ENCODE peak calls at places on chromosome 15, in eight cellular contexts. I is right lobe of liver, L is spleen, V is testis, A is GM12865, J is choroid plexus epithelial cell, G is RWPE2, M is ovary. F is an unnamed sample.

GRCh38 chr15:47717036-47717611 is at the start of gene SEMA6D:
- DNase-seq in V (peak), J (peak), M (peak), A (no peak), I (peak), G (peak), L (peak), F (peak)

GRCh38 chr15:99998661-99999101 is 265.4 kb upstream of the LYSMD4 start:
- DNase-seq in A (no peak), I (no peak), V (no peak), G (peak), J (no peak), L (peak), M (no peak), F (no peak)

GRCh38 chr15:36591534-36592411 is 12.3 kb downstream of the CDIN1 start:
- DNase-seq in V (no peak), A (no peak), M (no peak), G (no peak), J (no peak), L (no peak), I (no peak), F (no peak)

GRCh38 chr15:71003314-71003713 is 110.7 kb downstream of the LRRC49 start:
- DNase-seq in J (peak), A (no peak), L (no peak), G (no peak), M (no peak), V (no peak), I (no peak), F (no peak)

GRCh38 chr15:50107591-50108408 is 11.2 kb downstream of the ATP8B4 start:
- DNase-seq in I (no peak), V (no peak), G (no peak), J (no peak), L (peak), M (no peak), A (peak), F (no peak)

GRCh38 chr15:74809951-74810350 is 2.7 kb upstream of the LMAN1L start:
- DNase-seq in G (no peak), A (no peak), V (no peak), M (no peak), I (no peak), L (no peak), J (no peak), F (no peak)

GRCh38 chr15:52287114-52287513 is 8.5 kb downstream of the MYO5C start:
- DNase-seq in A (no peak), M (no peak), V (no peak), L (no peak), I (no peak), J (no peak), G (no peak), F (peak)

GRCh38 chr15:62549345-62549970 is 384.4 kb upstream of the C2CD4B start:
- DNase-seq in A (peak), M (no peak), G (no peak), I (no peak), L (no peak), J (peak), V (peak), F (no peak)

GRCh38 chr15:88590771-88591170 is 30.4 kb upstream of the AEN start:
- DNase-seq in G (no peak), M (no peak), J (no peak), A (no peak), V (no peak), L (no peak), I (no peak), F (no peak)

GRCh38 chr15:25481208-25481862 is 42.5 kb upstream of the UBE3A start:
- DNase-seq in V (no peak), I (no peak), J (no peak), L (no peak), G (no peak), A (no peak), M (peak), F (no peak)

GRCh38 chr15:39919740-39920509 is at the start of gene GPR176:
- DNase-seq in L (peak), G (peak), M (peak), I (peak), V (peak), J (peak), A (no peak), F (peak)

GRCh38 chr15:52496175-52496574 is 32.5 kb downstream of the MYO5A start:
- DNase-seq in G (no peak), L (no peak), I (no peak), V (no peak), J (no peak), A (peak), M (no peak), F (no peak)

GRCh38 chr15:90004252-90004651 is 3.1 kb downstream of the ZNF710 start:
- DNase-seq in L (no peak), I (peak), G (peak), V (no peak), A (no peak), J (no peak), M (peak), F (no peak)

GRCh38 chr15:94524565-94524964 is 293.2 kb downstream of the MCTP2 start:
- DNase-seq in G (peak), I (no peak), M (no peak), V (no peak), A (no peak), L (no peak), J (no peak), F (peak)

GRCh38 chr15:94522125-94522524 is 290.8 kb downstream of the MCTP2 start:
- DNase-seq in M (no peak), G (no peak), V (no peak), A (no peak), L (no peak), I (no peak), J (no peak), F (no peak)

GRCh38 chr15:94523873-94524272 is 292.5 kb downstream of the MCTP2 start:
- DNase-seq in G (no peak), A (no peak), I (no peak), V (no peak), M (no peak), J (no peak), L (no peak), F (peak)

GRCh38 chr15:94526071-94526689 is 294.8 kb downstream of the MCTP2 start:
- DNase-seq in I (no peak), V (no peak), L (no peak), A (no peak), M (no peak), G (no peak), J (no peak), F (no peak)
- TF ChIP-seq CTCF in I (peak), V (no peak), L (no peak), A (peak), M (no peak), G (peak), J (peak), F (no peak)

DNA sequence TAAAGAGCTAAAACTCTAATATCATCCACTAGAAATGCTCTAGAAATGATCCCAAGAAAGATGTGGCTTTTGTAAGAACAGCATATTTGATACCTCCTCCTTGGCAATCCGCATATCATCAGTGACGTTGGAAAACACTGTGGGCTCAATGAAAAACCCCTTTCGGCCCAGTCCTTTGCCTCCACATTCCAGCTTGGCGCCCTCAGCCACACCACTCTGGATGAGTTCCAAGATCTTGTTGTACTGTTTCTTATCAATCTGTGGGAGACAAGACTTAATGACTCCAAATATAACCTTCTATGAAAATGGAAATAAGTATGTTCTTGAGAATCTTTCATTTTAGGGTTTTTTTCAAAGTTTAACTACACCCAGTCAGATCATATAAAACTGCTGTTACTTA is 103.6 kb downstream of the ALDH1A2 start:
- DNase-seq in J (no peak), M (no peak), L (no peak), V (peak), I (no peak), A (no peak), G (no peak), F (no peak)
- H3K4me3 ChIP-seq in J (no peak), M (no peak), L (no peak), V (no peak), I (no peak), A (no peak), G (no peak), F (no peak)

DNA sequence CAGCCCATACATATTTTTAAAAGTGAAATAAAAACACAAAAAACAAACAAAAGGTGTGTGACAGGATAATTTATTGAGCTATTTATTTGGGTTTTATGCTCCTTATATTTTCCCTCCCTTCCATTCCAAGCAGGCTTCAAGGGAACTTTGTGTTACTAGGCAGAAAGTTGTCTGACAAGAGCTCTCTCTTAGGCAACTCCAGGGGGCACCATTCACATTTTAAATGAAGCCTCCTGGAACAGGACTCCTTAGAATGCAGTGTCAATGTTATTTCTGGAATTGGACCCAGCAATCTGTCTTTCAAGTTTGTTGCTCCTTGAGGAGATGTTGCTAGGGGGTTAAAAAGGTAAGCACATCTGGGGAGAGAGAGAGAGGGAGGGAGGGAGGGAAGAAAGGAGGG is 5.4 kb upstream of the RFX7 start:
- DNase-seq in L (no peak), I (no peak), A (peak), V (no peak), J (peak), M (no peak), G (no peak), F (no peak)
- TF ChIP-seq CTCF in L (no peak), I (no peak), A (peak), V (no peak), J (peak), M (no peak), G (peak), F (no peak)

DNA sequence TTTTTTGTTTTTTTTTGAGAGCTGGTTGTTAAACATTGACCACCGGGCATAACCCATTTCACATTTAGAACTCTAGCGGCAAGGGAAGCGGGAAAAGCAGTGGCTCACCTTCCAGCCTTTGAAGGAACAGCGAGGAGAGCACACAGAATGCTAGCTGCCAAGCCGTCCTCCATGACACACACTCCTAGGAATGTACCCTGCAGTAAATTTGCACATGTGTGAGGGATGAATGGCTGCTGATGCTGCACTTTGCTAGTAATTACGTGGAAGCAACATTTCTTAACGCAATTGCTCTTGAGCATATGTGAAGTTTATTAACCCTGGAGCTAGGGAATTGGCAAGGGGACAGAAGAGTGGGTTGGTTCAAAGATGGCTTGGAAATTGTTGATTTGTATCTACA is 123.7 kb downstream of the CHSY1 start:
- DNase-seq in V (no peak), J (peak), M (no peak), I (no peak), G (no peak), L (peak), A (no peak), F (no peak)
- H3K4me3 ChIP-seq in V (no peak), J (no peak), M (no peak), I (no peak), G (no peak), L (no peak), A (no peak), F (no peak)

GRCh38 chr15:57743424-57743823 is 36.9 kb downstream of the POLR2M start:
- DNase-seq in L (no peak), M (no peak), I (no peak), A (peak), J (peak), G (no peak), V (no peak), F (no peak)
- TF ChIP-seq CTCF in L (no peak), M (no peak), I (no peak), A (no peak), J (peak), G (peak), V (no peak), F (no peak)

DNA sequence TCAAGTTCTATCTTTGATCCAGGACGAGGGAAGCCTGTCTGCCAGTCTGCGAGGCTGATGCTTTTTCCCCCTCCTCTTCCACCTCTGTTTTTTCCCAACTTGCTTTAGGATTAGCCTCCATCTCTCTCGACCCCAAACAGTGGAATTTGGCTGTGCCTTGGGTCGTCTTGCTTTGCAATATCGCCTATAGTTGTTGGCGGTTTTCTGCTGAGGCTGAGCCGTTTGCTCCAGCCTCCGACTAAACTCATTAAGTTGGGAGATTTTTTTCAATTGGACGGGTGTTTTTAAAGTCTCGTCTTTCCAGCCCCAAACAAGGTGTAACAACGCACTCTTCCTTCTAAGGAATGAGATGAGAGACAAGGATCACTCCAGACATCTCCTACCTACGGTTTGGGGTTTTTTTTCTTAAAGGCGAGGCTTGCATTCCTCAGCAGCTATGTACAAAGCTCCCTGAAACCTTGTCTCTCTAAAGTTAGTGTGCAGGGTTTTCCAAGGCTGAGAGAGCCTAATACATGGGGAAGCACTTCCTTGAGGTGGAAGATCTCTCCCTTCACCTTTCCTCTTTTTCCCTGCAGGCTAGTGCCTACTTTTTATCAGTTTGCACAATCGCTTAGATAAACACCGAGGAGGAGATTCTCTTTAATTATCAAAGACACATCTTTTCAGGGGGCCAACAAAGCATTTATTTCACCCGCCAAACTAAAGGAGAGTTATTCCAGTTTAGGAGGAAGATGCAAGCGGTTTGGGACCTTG is 4.7 kb upstream of the NR2F2 start:
- DNase-seq in L (no peak), M (no peak), V (no peak), I (no peak), A (no peak), G (no peak), J (peak), F (no peak)
- H3K4me3 ChIP-seq in L (peak), M (peak), V (peak), I (peak), A (peak), G (peak), J (peak), F (no peak)

DNA sequence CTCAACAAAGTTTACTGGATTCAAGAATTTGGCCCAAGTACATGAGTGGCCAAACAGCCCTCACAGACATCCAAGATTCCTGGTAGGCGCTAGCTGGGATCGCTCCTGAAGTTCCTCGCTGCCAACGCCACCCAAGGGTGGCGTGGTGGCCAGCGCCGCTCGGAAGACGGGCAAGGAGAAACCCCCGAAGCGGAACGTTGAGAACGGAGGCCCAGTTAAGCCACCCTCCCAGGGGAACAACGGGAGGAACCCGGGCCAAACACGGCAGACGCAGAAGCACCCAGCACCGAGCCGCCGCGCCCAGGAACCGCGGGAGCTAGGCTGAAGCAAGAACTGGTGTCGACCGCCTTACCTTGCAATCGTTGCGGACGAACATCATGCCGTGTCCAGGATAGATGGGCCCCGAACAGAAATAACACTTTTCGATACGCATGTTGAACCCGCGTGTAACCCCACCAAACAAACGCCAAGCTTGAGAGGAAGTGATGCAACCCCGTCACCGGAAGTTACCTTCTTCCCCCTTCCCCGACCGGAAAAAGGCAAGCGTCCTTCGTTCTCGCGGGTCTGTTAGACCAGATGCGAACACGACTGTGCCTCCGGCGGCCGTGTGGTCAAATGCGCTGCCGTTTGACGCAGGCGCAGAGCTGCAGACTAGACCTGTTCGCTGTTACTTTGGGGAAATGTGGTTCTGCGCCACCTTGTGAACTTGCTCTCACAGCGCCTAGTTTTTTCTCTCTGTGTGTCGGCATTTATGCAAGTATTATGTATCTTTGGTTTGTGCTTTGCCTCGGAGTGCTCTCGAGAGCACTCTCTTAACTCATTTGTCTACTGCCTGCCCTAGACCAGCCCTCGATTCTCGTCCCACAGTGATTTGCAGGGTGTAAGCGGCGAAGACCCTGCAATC is at the start of gene RSL24D1:
- DNase-seq in I (peak), G (peak), L (peak), A (peak), M (peak), J (peak), V (peak), F (peak)
- TF ChIP-seq CTCF in I (peak), G (peak), L (no peak), A (peak), M (peak), J (peak), V (no peak), F (peak)

GRCh38 chr15:78969687-78970349 is 25.0 kb upstream of the CTSH start:
- DNase-seq in J (peak), M (no peak), I (no peak), L (no peak), G (no peak), A (no peak), V (no peak), F (no peak)

GRCh38 chr15:78974272-78974918 is 29.5 kb upstream of the CTSH start:
- DNase-seq in L (no peak), J (no peak), M (no peak), A (no peak), I (no peak), G (no peak), V (no peak), F (no peak)

GRCh38 chr15:78968114-78968513 is 23.3 kb upstream of the CTSH start:
- DNase-seq in M (no peak), V (no peak), L (no peak), J (no peak), A (no peak), G (no peak), I (no peak), F (no peak)

DNA sequence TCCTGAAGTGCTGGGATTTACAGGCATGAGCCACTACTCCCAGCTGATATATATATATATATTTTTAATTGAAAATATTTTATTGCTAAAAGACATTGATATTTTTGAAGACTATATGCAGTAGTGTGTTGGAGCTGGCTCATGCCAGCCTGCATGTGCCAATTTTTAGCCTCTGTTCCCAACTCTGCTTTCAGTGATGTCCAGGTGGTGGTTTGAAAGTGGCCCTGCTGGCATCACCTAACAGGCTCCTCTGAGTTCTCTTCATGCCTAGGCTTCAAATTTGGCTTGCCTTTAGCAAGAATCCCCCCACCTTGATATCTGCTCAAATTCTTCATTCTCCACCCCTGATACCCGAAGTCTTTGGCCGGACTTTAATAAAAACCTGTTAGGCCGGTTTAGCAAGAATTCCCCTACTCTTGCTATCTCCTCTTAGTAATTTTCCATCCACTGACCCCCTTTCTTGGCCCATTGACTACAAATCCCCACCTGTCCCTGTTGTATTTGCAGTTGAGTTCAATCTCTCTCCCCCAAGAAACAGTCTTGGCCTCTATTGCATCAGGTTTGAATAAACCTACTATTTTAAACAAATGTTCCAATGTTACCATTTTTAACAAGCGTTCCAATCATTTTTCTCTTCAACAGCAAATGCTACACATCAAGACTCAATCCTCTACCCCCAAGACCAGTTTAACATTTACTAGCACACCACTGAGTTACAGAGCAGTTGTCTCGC is 23.9 kb upstream of the CTSH start:
- DNase-seq in A (no peak), L (no peak), I (no peak), M (no peak), J (no peak), V (no peak), G (no peak), F (no peak)
- H3K4me3 ChIP-seq in A (no peak), L (no peak), I (no peak), M (no peak), J (no peak), V (no peak), G (no peak), F (no peak)

GRCh38 chr15:67307889-67308597 is 53.5 kb downstream of the IQCH start:
- DNase-seq in V (no peak), I (no peak), G (no peak), L (no peak), J (no peak), M (no peak), A (no peak), F (no peak)
- TF ChIP-seq CTCF in V (no peak), I (no peak), G (no peak), L (no peak), J (no peak), M (no peak), A (no peak), F (no peak)

F was measured in mucosa of descending colon.